ENCODE peak calls at places on chromosomes 12 and 14, in six cellular contexts. D, S, E, H, R and Q are unnamed samples.

GRCh38 chr14:104217486-104218360 is 79.3 kb downstream of the KIF26A start:
- DNase-seq in H (no peak), S (no peak), D (peak), E (no peak), R (no peak), Q (no peak)

GRCh38 chr12:49533331-49533730 is 5.5 kb upstream of the KCNH3 start:
- DNase-seq in S (no peak), R (peak), E (no peak), D (no peak), H (no peak), Q (no peak)

GRCh38 chr14:79834856-79835255 is 376.4 kb downstream of the DIO2 start:
- DNase-seq in H (no peak), R (no peak), S (no peak), D (no peak), E (no peak), Q (no peak)

GRCh38 chr12:68240975-68241374 is 12.4 kb downstream of the IL22 start:
- DNase-seq in E (no peak), D (peak), H (no peak), R (no peak), S (no peak), Q (no peak)

GRCh38 chr14:76936483-76936882 is 92.0 kb downstream of the IRF2BPL start:
- DNase-seq in R (no peak), E (no peak), S (no peak), H (no peak), D (no peak), Q (peak)

GRCh38 chr12:26701604-26702215 is 131.3 kb downstream of the ITPR2 start:
- DNase-seq in S (no peak), E (no peak), D (no peak), H (no peak), R (no peak), Q (no peak)

GRCh38 chr12:88600272-88600671 is 20.0 kb upstream of the KITLG start:
- DNase-seq in S (no peak), D (no peak), H (no peak), R (no peak), E (no peak), Q (peak)

GRCh38 chr12:47094804-47095203 is 15.0 kb upstream of the AMIGO2 start:
- DNase-seq in E (no peak), D (no peak), R (no peak), H (no peak), S (no peak), Q (no peak)

GRCh38 chr12:42957136-42957535 is 367.6 kb upstream of the PRICKLE1 start:
- DNase-seq in R (no peak), H (no peak), D (no peak), E (no peak), S (no peak), Q (peak)

GRCh38 chr12:124833693-124834122 is 30.0 kb downstream of the SCARB1 start:
- DNase-seq in S (no peak), R (no peak), D (no peak), E (no peak), H (no peak), Q (no peak)

GRCh38 chr12:117119592-117120198 is 20.5 kb upstream of the TESC start:
- DNase-seq in S (no peak), R (no peak), H (no peak), D (no peak), E (no peak), Q (no peak)

GRCh38 chr14:68141531-68142088 is 322.0 kb downstream of the RAD51B start:
- DNase-seq in D (no peak), S (no peak), E (no peak), H (no peak), R (no peak), Q (no peak)

GRCh38 chr14:34537677-34538009 is 1.9 kb downstream of the EAPP start:
- DNase-seq in D (no peak), R (no peak), E (no peak), H (no peak), S (no peak), Q (no peak)

GRCh38 chr12:87618199-87618598 is 411.0 kb downstream of the C12orf50 start:
- DNase-seq in R (no peak), H (no peak), D (no peak), S (no peak), E (no peak), Q (no peak)

GRCh38 chr14:63901434-63902085 is 48.8 kb downstream of the SYNE2 start:
- DNase-seq in D (no peak), S (no peak), R (no peak), H (peak), E (no peak), Q (no peak)

GRCh38 chr12:62192486-62193250 is 67.5 kb upstream of the USP15 start:
- DNase-seq in S (peak), E (peak), D (peak), R (no peak), H (peak), Q (peak)

GRCh38 chr12:107196681-107197080 is 103.3 kb upstream of the CRY1 start:
- DNase-seq in S (no peak), D (no peak), H (no peak), R (no peak), E (no peak), Q (peak)

GRCh38 chr14:100142073-100143040 is 17.1 kb downstream of the DEGS2 start:
- DNase-seq in S (no peak), D (no peak), E (no peak), H (no peak), R (no peak), Q (no peak)

GRCh38 chr14:61514006-61514830 is 181.1 kb upstream of the HIF1A start:
- DNase-seq in E (no peak), D (no peak), H (no peak), S (no peak), R (no peak), Q (no peak)

GRCh38 chr12:104827587-104827986 is 130.5 kb downstream of the SLC41A2 start:
- DNase-seq in H (no peak), E (no peak), S (no peak), R (no peak), D (no peak), Q (no peak)

GRCh38 chr12:78914859-78915331 is 50.3 kb downstream of the SYT1 start:
- DNase-seq in D (no peak), H (no peak), E (no peak), S (no peak), R (no peak), Q (no peak)